ENCODE peak calls at places on chromosomes 7 and 10, in six cellular contexts. T is DMS153; H is astrocyte of the cerebellum; B is amniotic epithelial cell; J is activated CD4-positive, alpha-beta T cell treated with anti-CD3 and anti-CD28 coated beads, Interleukin-2, amount 10 ng/mL, durations not matched to agents 7 days and 5 days; E is LoVo. V is an unnamed sample.

GRCh38 chr10:31121797-31122586 is 90.3 kb upstream of the ZNF438 start:
- DNase-seq in T (no peak), H (no peak), B (peak), J (no peak), E (no peak), V (no peak)

GRCh38 chr10:17144757-17145156 is 15.1 kb upstream of the CUBN start:
- DNase-seq in T (no peak), H (no peak), B (no peak), J (peak), E (no peak), V (peak)

GRCh38 chr10:96996275-96996980 is 164.3 kb downstream of the LCOR start:
- DNase-seq in T (no peak), H (no peak), B (peak), J (no peak), E (no peak), V (no peak)

GRCh38 chr10:79103585-79103984 is 34.8 kb downstream of the ZMIZ1 start:
- DNase-seq in T (no peak), H (no peak), B (no peak), J (no peak), E (no peak), V (no peak)

GRCh38 chr7:87797798-87798403 is 78.3 kb downstream of the SLC25A40 start:
- DNase-seq in T (peak), H (peak), B (peak), J (peak), E (peak), V (peak)

GRCh38 chr7:150977382-150978135 is 562 bp downstream of the KCNH2 start:
- DNase-seq in T (no peak), H (no peak), B (no peak), J (no peak), E (no peak), V (no peak)

GRCh38 chr7:2956526-2957368 is 86.9 kb downstream of the CARD11 start:
- DNase-seq in T (no peak), H (no peak), B (peak), J (peak), E (no peak), V (no peak)

GRCh38 chr10:23693895-23694294 is 255.0 kb downstream of the OTUD1 start:
- DNase-seq in T (no peak), H (no peak), B (no peak), J (no peak), E (no peak), V (no peak)

GRCh38 chr10:11242443-11243386 is 225.0 kb downstream of the CELF2 start:
- DNase-seq in T (no peak), H (no peak), B (no peak), J (no peak), E (no peak), V (no peak)

GRCh38 chr7:74027683-74028320 is at the start of gene ELN:
- DNase-seq in T (no peak), H (no peak), B (peak), J (no peak), E (no peak), V (no peak)

GRCh38 chr10:117534321-117535044 is 8.1 kb upstream of the EMX2 start:
- DNase-seq in T (peak), H (no peak), B (no peak), J (no peak), E (no peak), V (no peak)

GRCh38 chr10:49798275-49798674 is 36.2 kb upstream of the OGDHL start:
- DNase-seq in T (no peak), H (peak), B (no peak), J (no peak), E (no peak), V (no peak)

GRCh38 chr7:152136623-152137022 is 111.1 kb downstream of the GALNT11 start:
- DNase-seq in T (no peak), H (no peak), B (peak), J (no peak), E (no peak), V (no peak)

GRCh38 chr10:81027223-81027622 is 489.5 kb downstream of the SH2D4B start:
- DNase-seq in T (no peak), H (no peak), B (peak), J (no peak), E (no peak), V (no peak)

GRCh38 chr10:92239185-92239599 is 51.7 kb downstream of the CPEB3 start:
- DNase-seq in T (no peak), H (no peak), B (no peak), J (no peak), E (no peak), V (no peak)

GRCh38 chr10:65294329-65294728 is 1631.5 kb upstream of the LRRTM3 start:
- DNase-seq in T (no peak), H (no peak), B (peak), J (no peak), E (peak), V (no peak)

GRCh38 chr10:30798621-30799020 is 169.1 kb upstream of the LYZL2 start:
- DNase-seq in T (no peak), H (no peak), B (no peak), J (no peak), E (no peak), V (no peak)

GRCh38 chr10:116689096-116689495 is 53.3 kb downstream of the HSPA12A start:
- DNase-seq in T (no peak), H (no peak), B (no peak), J (no peak), E (no peak), V (no peak)

GRCh38 chr7:75928600-75928939 is 13.6 kb downstream of the POR start:
- DNase-seq in T (no peak), H (no peak), B (no peak), J (peak), E (no peak), V (no peak)

GRCh38 chr10:103851261-103851660 is 4.1 kb downstream of the SH3PXD2A start:
- DNase-seq in T (no peak), H (no peak), B (no peak), J (no peak), E (no peak), V (no peak)

GRCh38 chr7:27175626-27176342 is 1.7 kb upstream of the HOXA10 start:
- DNase-seq in T (no peak), H (no peak), B (no peak), J (no peak), E (no peak), V (no peak)

GRCh38 chr10:61612451-61612850 is 50.3 kb upstream of the CABCOCO1 start:
- DNase-seq in T (no peak), H (no peak), B (peak), J (no peak), E (no peak), V (no peak)

GRCh38 chr10:120282421-120282820 is 174.6 kb upstream of the PLPP4 start:
- DNase-seq in T (no peak), H (no peak), B (no peak), J (no peak), E (no peak), V (no peak)

GRCh38 chr10:114920459-114920858 is 17.5 kb upstream of the TRUB1 start:
- DNase-seq in T (no peak), H (no peak), B (no peak), J (no peak), E (peak), V (no peak)

GRCh38 chr7:101432316-101432715 is 69.6 kb downstream of the COL26A1 start:
- DNase-seq in T (no peak), H (no peak), B (no peak), J (no peak), E (no peak), V (no peak)

GRCh38 chr7:16668049-16668858 is 22.3 kb downstream of the BZW2 start:
- DNase-seq in T (no peak), H (peak), B (peak), J (no peak), E (peak), V (peak)

GRCh38 chr7:27739914-27740448 is at the start of gene TAX1BP1:
- DNase-seq in T (peak), H (peak), B (peak), J (peak), E (peak), V (peak)

GRCh38 chr10:70634011-70634410 is 31.5 kb upstream of the PRF1 start:
- DNase-seq in T (no peak), H (no peak), B (no peak), J (no peak), E (peak), V (no peak)

V was measured in HFF-Myc.